ENCODE peak calls at places on chromosomes 12 and 14, in nine cellular contexts. S is effector memory CD8-positive, alpha-beta T cell; V is LoVo; Y is iPS DF 19.7; C is endothelial cell; Z is T-helper 2 cell; B is CD8-positive, alpha-beta memory T cell; H is IMR-90; Q is NCI-H1105 treated with DMSO at 0.1 percent for 48 hours. D is an unnamed sample.

GRCh38 chr12:125032466-125033152 is 32.6 kb upstream of the AACS start:
- DNase-seq in S (no peak), V (no peak), Y (no peak), C (no peak), Z (no peak), B (no peak), H (no peak), Q (no peak), D (no peak)

GRCh38 chr12:89267404-89267803 is 84.9 kb downstream of the DUSP6 start:
- DNase-seq in S (no peak), V (no peak), Y (no peak), C (no peak), Z (no peak), B (no peak), H (peak; percentile 6), Q (no peak), D (no peak)

GRCh38 chr12:105214670-105215375 is 21.2 kb downstream of the APPL2 start:
- DNase-seq in S (no peak), V (peak; percentile 99), Y (no peak), C (no peak), Z (no peak), B (no peak), H (no peak), Q (peak; percentile 76), D (no peak)

GRCh38 chr12:20527396-20528154 is 159.2 kb downstream of the PDE3A start:
- DNase-seq in S (no peak), V (no peak), Y (no peak), C (no peak), Z (no peak), B (no peak), H (peak; percentile 90), Q (no peak), D (no peak)

GRCh38 chr12:31861360-31861759 is 97.9 kb upstream of the RESF1 start:
- DNase-seq in S (no peak), V (no peak), Y (no peak), C (no peak), Z (no peak), B (no peak), H (no peak), Q (no peak), D (no peak)

GRCh38 chr12:42846782-42847181 is 257.2 kb upstream of the PRICKLE1 start:
- DNase-seq in S (no peak), V (no peak), Y (no peak), C (no peak), Z (no peak), B (no peak), H (peak; percentile 26), Q (no peak), D (no peak)

GRCh38 chr14:61750708-61751474 is 11.3 kb upstream of the SNAPC1 start:
- DNase-seq in S (peak; percentile 68), V (peak; percentile 91), Y (peak; percentile 63), C (peak; percentile 69), Z (peak; percentile 73), B (peak; percentile 73), H (peak; percentile 59), Q (peak; percentile 79), D (peak; percentile 45)

GRCh38 chr14:37712976-37713431 is 117.6 kb downstream of the TTC6 start:
- DNase-seq in S (no peak), V (no peak), Y (no peak), C (no peak), Z (no peak), B (no peak), H (no peak), Q (no peak), D (no peak)

GRCh38 chr14:94145902-94146527 is 16.6 kb upstream of the IFI27L2 start:
- DNase-seq in S (no peak), V (no peak), Y (no peak), C (no peak), Z (no peak), B (no peak), H (no peak), Q (peak; percentile 11), D (no peak)

GRCh38 chr12:42426733-42427132 is 100.8 kb downstream of the PPHLN1 start:
- DNase-seq in S (no peak), V (no peak), Y (peak; percentile 33), C (no peak), Z (no peak), B (no peak), H (peak; percentile 72), Q (no peak), D (peak; percentile 11)

GRCh38 chr12:92144045-92144630 is 1.5 kb downstream of the BTG1 start:
- DNase-seq in S (peak; percentile 71), V (peak; percentile 59), Y (peak; percentile 47), C (peak; percentile 74), Z (peak; percentile 59), B (peak; percentile 57), H (peak; percentile 99), Q (peak; percentile 93), D (peak; percentile 55)

GRCh38 chr12:91985002-91985767 is 160.5 kb downstream of the BTG1 start:
- DNase-seq in S (no peak), V (no peak), Y (no peak), C (no peak), Z (no peak), B (no peak), H (peak; percentile 83), Q (no peak), D (no peak)

GRCh38 chr14:101495827-101496778 is 65.2 kb upstream of the DIO3 start:
- DNase-seq in S (no peak), V (no peak), Y (peak; percentile 40), C (no peak), Z (no peak), B (no peak), H (no peak), Q (no peak), D (peak; percentile 33)

GRCh38 chr12:64450057-64450640 is 1.8 kb upstream of the TBK1 start:
- DNase-seq in S (no peak), V (no peak), Y (no peak), C (no peak), Z (no peak), B (no peak), H (no peak), Q (no peak), D (no peak)

GRCh38 chr12:3713483-3713882 is 39.4 kb downstream of the CRACR2A start:
- DNase-seq in S (no peak), V (no peak), Y (no peak), C (no peak), Z (no peak), B (no peak), H (no peak), Q (no peak), D (peak; percentile 22)

GRCh38 chr14:54730156-54730961 is 163.4 kb downstream of the SAMD4A start:
- DNase-seq in S (no peak), V (no peak), Y (no peak), C (no peak), Z (no peak), B (no peak), H (peak; percentile 78), Q (no peak), D (no peak)

GRCh38 chr12:85279449-85280137 is 427 bp upstream of the ALX1 start:
- DNase-seq in S (no peak), V (no peak), Y (no peak), C (peak; percentile 45), Z (no peak), B (no peak), H (no peak), Q (no peak), D (no peak)

GRCh38 chr12:56332512-56333196 is 1.1 kb downstream of the PAN2 start:
- DNase-seq in S (no peak), V (no peak), Y (no peak), C (no peak), Z (no peak), B (no peak), H (no peak), Q (no peak), D (no peak)

GRCh38 chr14:92121670-92122350 is at the start of the genes CPSF2 and NDUFB1:
- DNase-seq in S (peak; percentile 86), V (peak; percentile 86), Y (no peak), C (peak; percentile 78), Z (peak; percentile 73), B (peak; percentile 76), H (peak; percentile 72), Q (peak; percentile 88), D (peak; percentile 50)

GRCh38 chr14:77186911-77187648 is 5.5 kb downstream of the TMEM63C start:
- DNase-seq in S (no peak), V (peak; percentile 15), Y (no peak), C (no peak), Z (no peak), B (no peak), H (peak; percentile 26), Q (no peak), D (no peak)